ENCODE peak calls at places on chromosomes 12 and 14, in six cellular contexts. One of them, this sample, is unnamed.

GRCh38 chr14:101181717-101182313 is 278.3 kb upstream of the RTL1 start:
- DNase-seq in body of pancreas: no peak
- DNase-seq in AG04450: no peak
- DNase-seq in nephron progenitor cell: no peak
- DNase-seq in IMR-90: no peak
- DNase-seq in foreskin fibroblast: no peak
- DNase-seq in this sample: no peak

GRCh38 chr14:105748204-105748578 is 221.8 kb downstream of the TMEM121 start:
- DNase-seq in body of pancreas: peak; percentile 25
- DNase-seq in nephron progenitor cell: no peak
- DNase-seq in AG04450: no peak
- DNase-seq in IMR-90: no peak
- DNase-seq in foreskin fibroblast: no peak
- DNase-seq in this sample: no peak

GRCh38 chr14:94522115-94522724 is 13.0 kb upstream of the SERPINA12 start:
- DNase-seq in IMR-90: no peak
- DNase-seq in foreskin fibroblast: no peak
- DNase-seq in body of pancreas: no peak
- DNase-seq in nephron progenitor cell: no peak
- DNase-seq in AG04450: no peak
- DNase-seq in this sample: no peak

GRCh38 chr14:22432348-22432976 is 156.6 kb downstream of the DAD1 start:
- DNase-seq in AG04450: peak; percentile 74
- DNase-seq in IMR-90: peak; percentile 84
- DNase-seq in nephron progenitor cell: no peak
- DNase-seq in foreskin fibroblast: peak; percentile 81
- DNase-seq in body of pancreas: peak; percentile 82
- DNase-seq in this sample: peak; percentile 76

GRCh38 chr12:15601210-15601800 is 187.9 kb downstream of the EPS8 start:
- DNase-seq in AG04450: peak; percentile 39
- DNase-seq in nephron progenitor cell: no peak
- DNase-seq in foreskin fibroblast: peak; percentile 92
- DNase-seq in IMR-90: peak; percentile 92
- DNase-seq in body of pancreas: peak; percentile 10
- DNase-seq in this sample: peak; percentile 65

GRCh38 chr14:101475468-101476257 is 85.6 kb upstream of the DIO3 start:
- DNase-seq in foreskin fibroblast: peak; percentile 34
- DNase-seq in IMR-90: peak; percentile 81
- DNase-seq in body of pancreas: peak; percentile 75
- DNase-seq in nephron progenitor cell: no peak
- DNase-seq in AG04450: peak; percentile 15
- DNase-seq in this sample: peak; percentile 54

GRCh38 chr12:89461649-89462612 is 62.7 kb downstream of the GALNT4 start:
- DNase-seq in body of pancreas: no peak
- DNase-seq in IMR-90: peak; percentile 82
- DNase-seq in foreskin fibroblast: no peak
- DNase-seq in nephron progenitor cell: no peak
- DNase-seq in AG04450: peak; percentile 58
- DNase-seq in this sample: peak; percentile 78

GRCh38 chr14:90087433-90087832 is 25.6 kb downstream of the KCNK13 start:
- DNase-seq in nephron progenitor cell: no peak
- DNase-seq in IMR-90: peak; percentile 58
- DNase-seq in foreskin fibroblast: peak; percentile 21
- DNase-seq in AG04450: peak; percentile 13
- DNase-seq in body of pancreas: peak; percentile 77
- DNase-seq in this sample: peak; percentile 66

GRCh38 chr12:46915861-46916260 is 90.1 kb upstream of the SLC38A4 start:
- DNase-seq in IMR-90: peak; percentile 55
- DNase-seq in body of pancreas: no peak
- DNase-seq in nephron progenitor cell: peak; percentile 4
- DNase-seq in AG04450: peak; percentile 63
- DNase-seq in foreskin fibroblast: peak; percentile 81
- DNase-seq in this sample: no peak

GRCh38 chr12:25712169-25712568 is 159.1 kb upstream of the LMNTD1 start:
- DNase-seq in nephron progenitor cell: no peak
- DNase-seq in AG04450: no peak
- DNase-seq in foreskin fibroblast: no peak
- DNase-seq in body of pancreas: no peak
- DNase-seq in IMR-90: no peak
- DNase-seq in this sample: no peak

GRCh38 chr14:105836730-105837129 is 310.3 kb downstream of the TMEM121 start:
- DNase-seq in foreskin fibroblast: no peak
- DNase-seq in IMR-90: no peak
- DNase-seq in AG04450: no peak
- DNase-seq in nephron progenitor cell: no peak
- DNase-seq in body of pancreas: no peak
- DNase-seq in this sample: no peak

GRCh38 chr12:106498056-106498455 is 84.7 kb upstream of the RFX4 start:
- DNase-seq in foreskin fibroblast: no peak
- DNase-seq in nephron progenitor cell: no peak
- DNase-seq in IMR-90: peak; percentile 16
- DNase-seq in AG04450: no peak
- DNase-seq in body of pancreas: no peak
- DNase-seq in this sample: no peak

GRCh38 chr14:77353469-77354141 is 23.3 kb downstream of the TMED8 start:
- DNase-seq in AG04450: no peak
- DNase-seq in foreskin fibroblast: no peak
- DNase-seq in nephron progenitor cell: no peak
- DNase-seq in IMR-90: no peak
- DNase-seq in body of pancreas: no peak
- DNase-seq in this sample: no peak

GRCh38 chr12:90229771-90230170 is 521.1 kb upstream of the ATP2B1 start:
- DNase-seq in nephron progenitor cell: no peak
- DNase-seq in AG04450: no peak
- DNase-seq in foreskin fibroblast: no peak
- DNase-seq in body of pancreas: no peak
- DNase-seq in IMR-90: no peak
- DNase-seq in this sample: no peak

GRCh38 chr14:77973246-77973645 is 173.3 kb downstream of the ADCK1 start:
- DNase-seq in nephron progenitor cell: no peak
- DNase-seq in foreskin fibroblast: no peak
- DNase-seq in IMR-90: no peak
- DNase-seq in body of pancreas: no peak
- DNase-seq in AG04450: no peak
- DNase-seq in this sample: no peak

GRCh38 chr12:131274906-131275305 is 321.2 kb downstream of the ADGRD1 start:
- DNase-seq in IMR-90: no peak
- DNase-seq in body of pancreas: no peak
- DNase-seq in AG04450: no peak
- DNase-seq in nephron progenitor cell: no peak
- DNase-seq in foreskin fibroblast: no peak
- DNase-seq in this sample: no peak

GRCh38 chr12:116534341-116535121 is 24.6 kb upstream of the MAP1LC3B2 start:
- DNase-seq in nephron progenitor cell: peak; percentile 40
- DNase-seq in body of pancreas: no peak
- DNase-seq in IMR-90: peak; percentile 34
- DNase-seq in foreskin fibroblast: no peak
- DNase-seq in AG04450: no peak
- DNase-seq in this sample: no peak

GRCh38 chr14:79278798-79279644 is 932.3 kb downstream of the DIO2 start:
- DNase-seq in body of pancreas: peak; percentile 94
- DNase-seq in foreskin fibroblast: peak; percentile 59
- DNase-seq in nephron progenitor cell: peak; percentile 91
- DNase-seq in IMR-90: peak; percentile 92
- DNase-seq in AG04450: peak; percentile 46
- DNase-seq in this sample: peak; percentile 52

GRCh38 chr12:44930972-44931600 is 55.0 kb upstream of the NELL2 start:
- DNase-seq in IMR-90: peak; percentile 73
- DNase-seq in body of pancreas: no peak
- DNase-seq in foreskin fibroblast: peak; percentile 22
- DNase-seq in AG04450: peak; percentile 13
- DNase-seq in nephron progenitor cell: peak; percentile 20
- DNase-seq in this sample: peak; percentile 82

GRCh38 chr12:24839268-24839791 is 109.6 kb downstream of the BCAT1 start:
- DNase-seq in foreskin fibroblast: peak; percentile 39
- DNase-seq in nephron progenitor cell: no peak
- DNase-seq in body of pancreas: no peak
- DNase-seq in IMR-90: no peak
- DNase-seq in AG04450: no peak
- DNase-seq in this sample: peak; percentile 8

GRCh38 chr12:61920230-61920629 is 340.0 kb upstream of the USP15 start:
- DNase-seq in foreskin fibroblast: no peak
- DNase-seq in body of pancreas: no peak
- DNase-seq in AG04450: no peak
- DNase-seq in IMR-90: no peak
- DNase-seq in nephron progenitor cell: no peak
- DNase-seq in this sample: no peak

DNA sequence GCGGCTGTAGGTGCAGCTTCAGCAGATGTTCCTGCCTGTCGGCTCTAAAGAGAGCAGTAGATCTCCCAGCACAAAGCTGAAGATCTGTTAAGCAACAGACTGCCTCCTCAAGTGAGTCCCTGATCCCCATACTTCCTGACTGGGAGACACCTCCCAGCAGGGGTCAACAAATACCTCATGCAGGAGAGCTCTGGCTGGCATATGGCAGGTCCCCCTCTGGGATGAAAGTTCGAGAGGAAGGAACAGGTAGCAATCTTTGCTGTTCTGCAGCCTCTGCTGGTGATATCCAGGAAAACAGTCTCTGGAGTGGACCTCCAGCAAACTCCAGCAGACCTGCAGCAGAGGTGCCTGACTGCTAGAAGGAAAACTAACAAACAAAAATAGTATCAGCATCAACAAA is 337.1 kb upstream of the USP15 start:
- DNase-seq in nephron progenitor cell: no peak
- DNase-seq in foreskin fibroblast: no peak
- DNase-seq in AG04450: no peak
- DNase-seq in IMR-90: no peak
- DNase-seq in body of pancreas: no peak
- DNase-seq in this sample: no peak
- TF ChIP-seq CTCF in nephron progenitor cell: no peak
- TF ChIP-seq CTCF in foreskin fibroblast: no peak
- TF ChIP-seq CTCF in AG04450: no peak
- TF ChIP-seq CTCF in IMR-90: no peak
- TF ChIP-seq CTCF in body of pancreas: no peak
- TF ChIP-seq CTCF in this sample: no peak

GRCh38 chr12:3197131-3197818 is 120.1 kb downstream of the TSPAN9 start:
- DNase-seq in body of pancreas: no peak
- DNase-seq in IMR-90: no peak
- DNase-seq in foreskin fibroblast: no peak
- DNase-seq in AG04450: no peak
- DNase-seq in nephron progenitor cell: no peak
- DNase-seq in this sample: no peak

GRCh38 chr12:3201741-3202500 is 124.7 kb downstream of the TSPAN9 start:
- DNase-seq in AG04450: no peak
- DNase-seq in IMR-90: no peak
- DNase-seq in foreskin fibroblast: no peak
- DNase-seq in body of pancreas: no peak
- DNase-seq in nephron progenitor cell: no peak
- DNase-seq in this sample: no peak

GRCh38 chr12:3200779-3201738 is 123.9 kb downstream of the TSPAN9 start:
- DNase-seq in AG04450: no peak
- DNase-seq in nephron progenitor cell: peak; percentile 41
- DNase-seq in body of pancreas: no peak
- DNase-seq in IMR-90: no peak
- DNase-seq in foreskin fibroblast: no peak
- DNase-seq in this sample: no peak

GRCh38 chr12:3200032-3200617 is 122.9 kb downstream of the TSPAN9 start:
- DNase-seq in IMR-90: peak; percentile 65
- DNase-seq in nephron progenitor cell: peak; percentile 92
- DNase-seq in body of pancreas: peak; percentile 24
- DNase-seq in foreskin fibroblast: peak; percentile 50
- DNase-seq in AG04450: no peak
- DNase-seq in this sample: peak; percentile 35

GRCh38 chr12:3199551-3200031 is 122.4 kb downstream of the TSPAN9 start:
- DNase-seq in body of pancreas: no peak
- DNase-seq in nephron progenitor cell: peak; percentile 69
- DNase-seq in AG04450: no peak
- DNase-seq in IMR-90: peak; percentile 59
- DNase-seq in foreskin fibroblast: peak; percentile 56
- DNase-seq in this sample: no peak
- TF ChIP-seq CTCF in body of pancreas: no peak
- TF ChIP-seq CTCF in nephron progenitor cell: no peak
- TF ChIP-seq CTCF in AG04450: no peak
- TF ChIP-seq CTCF in IMR-90: peak; percentile 14
- TF ChIP-seq CTCF in foreskin fibroblast: no peak
- TF ChIP-seq CTCF in this sample: no peak

DNA sequence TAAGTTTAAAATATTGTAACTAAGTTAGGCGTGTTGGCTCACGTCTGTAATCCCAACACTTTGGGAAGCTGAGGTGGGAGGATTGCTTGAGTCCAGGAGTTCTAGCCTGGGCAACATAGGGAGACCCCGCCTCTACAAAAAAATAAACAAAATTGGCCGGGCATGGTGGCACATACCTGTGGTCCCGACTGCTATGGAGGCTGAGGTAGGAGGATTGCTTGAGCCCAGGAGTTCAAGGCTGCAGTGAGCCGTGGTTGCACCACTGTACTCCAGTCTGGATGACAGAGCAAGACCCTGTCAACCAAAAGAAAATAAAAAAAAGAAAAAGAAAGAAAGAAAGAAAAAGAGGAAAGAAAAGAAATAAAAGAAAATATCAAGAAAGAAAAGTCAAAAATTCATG is 72.5 kb downstream of the TSPAN11 start:
- DNase-seq in foreskin fibroblast: no peak
- DNase-seq in nephron progenitor cell: no peak
- DNase-seq in AG04450: no peak
- DNase-seq in body of pancreas: no peak
- DNase-seq in IMR-90: no peak
- DNase-seq in this sample: no peak
- TF ChIP-seq CTCF in foreskin fibroblast: no peak
- TF ChIP-seq CTCF in nephron progenitor cell: no peak
- TF ChIP-seq CTCF in AG04450: no peak
- TF ChIP-seq CTCF in body of pancreas: no peak
- TF ChIP-seq CTCF in IMR-90: no peak
- TF ChIP-seq CTCF in this sample: no peak

GRCh38 chr12:51889216-51890134 is 1.6 kb downstream of the ANKRD33 start:
- DNase-seq in foreskin fibroblast: no peak
- DNase-seq in body of pancreas: no peak
- DNase-seq in AG04450: no peak
- DNase-seq in IMR-90: no peak
- DNase-seq in nephron progenitor cell: no peak
- DNase-seq in this sample: no peak
- TF ChIP-seq CTCF in foreskin fibroblast: peak; percentile 36
- TF ChIP-seq CTCF in body of pancreas: no peak
- TF ChIP-seq CTCF in AG04450: peak; percentile 39
- TF ChIP-seq CTCF in IMR-90: peak; percentile 31
- TF ChIP-seq CTCF in nephron progenitor cell: peak; percentile 20
- TF ChIP-seq CTCF in this sample: peak; percentile 70